ENCODE peak calls at places on chromosomes 7 and 10, in six cellular contexts. One of them, this sample, is unnamed. For H3K4me1, the result is how much of the 10 kb centered on the place peaks cover.

GRCh38 chr7:114663502-114663901 is 248.9 kb downstream of the FOXP2 start:
- DNase-seq in uterus: no peak
- DNase-seq in astrocyte: peak
- DNase-seq in GM23338: peak
- DNase-seq in SJSA1: no peak
- DNase-seq in body of pancreas: no peak
- DNase-seq in this sample: no peak

GRCh38 chr7:70886547-70886946 is 245.4 kb upstream of the GALNT17 start:
- DNase-seq in SJSA1: no peak
- DNase-seq in astrocyte: no peak
- DNase-seq in uterus: no peak
- DNase-seq in GM23338: peak
- DNase-seq in body of pancreas: no peak
- DNase-seq in this sample: no peak

GRCh38 chr10:5584895-5585516 is 60.2 kb downstream of the CALML3 start:
- DNase-seq in astrocyte: peak
- DNase-seq in uterus: no peak
- DNase-seq in SJSA1: peak
- DNase-seq in body of pancreas: no peak
- DNase-seq in GM23338: no peak
- DNase-seq in this sample: peak

GRCh38 chr10:725786-726185 is 36.3 kb upstream of the DIP2C start:
- DNase-seq in GM23338: no peak
- DNase-seq in astrocyte: no peak
- DNase-seq in body of pancreas: no peak
- DNase-seq in SJSA1: no peak
- DNase-seq in uterus: no peak
- DNase-seq in this sample: no peak

GRCh38 chr10:46523119-46523880 is 33.2 kb downstream of the GPRIN2 start:
- DNase-seq in body of pancreas: no peak
- DNase-seq in astrocyte: no peak
- DNase-seq in uterus: no peak
- DNase-seq in SJSA1: peak
- DNase-seq in GM23338: no peak
- DNase-seq in this sample: no peak

GRCh38 chr7:81111358-81111757 is 192.5 kb upstream of the SEMA3C start:
- DNase-seq in GM23338: no peak
- DNase-seq in SJSA1: peak
- DNase-seq in body of pancreas: no peak
- DNase-seq in uterus: no peak
- DNase-seq in astrocyte: peak
- DNase-seq in this sample: no peak

GRCh38 chr7:65800890-65801341 is 72.0 kb upstream of the VKORC1L1 start:
- DNase-seq in uterus: no peak
- DNase-seq in body of pancreas: no peak
- DNase-seq in GM23338: no peak
- DNase-seq in astrocyte: no peak
- DNase-seq in SJSA1: no peak
- DNase-seq in this sample: no peak

GRCh38 chr7:26127411-26127810 is 24.6 kb upstream of the NFE2L3 start:
- DNase-seq in body of pancreas: no peak
- DNase-seq in GM23338: no peak
- DNase-seq in astrocyte: no peak
- DNase-seq in SJSA1: no peak
- DNase-seq in uterus: no peak
- DNase-seq in this sample: no peak

GRCh38 chr7:76352193-76352592 is 6.6 kb downstream of the YWHAG start:
- DNase-seq in uterus: no peak
- DNase-seq in body of pancreas: no peak
- DNase-seq in GM23338: no peak
- DNase-seq in SJSA1: no peak
- DNase-seq in astrocyte: no peak
- DNase-seq in this sample: no peak

GRCh38 chr7:78052112-78052511 is 253.5 kb downstream of the PHTF2 start:
- DNase-seq in SJSA1: no peak
- DNase-seq in body of pancreas: no peak
- DNase-seq in uterus: no peak
- DNase-seq in astrocyte: no peak
- DNase-seq in GM23338: peak
- DNase-seq in this sample: no peak

GRCh38 chr7:98930921-98931320 is 52.6 kb downstream of the TRRAP start:
- DNase-seq in SJSA1: no peak
- DNase-seq in uterus: no peak
- DNase-seq in body of pancreas: no peak
- DNase-seq in astrocyte: no peak
- DNase-seq in GM23338: no peak
- DNase-seq in this sample: no peak

GRCh38 chr7:85750454-85750949 is 563.6 kb upstream of the SEMA3D start:
- DNase-seq in uterus: no peak
- DNase-seq in GM23338: peak
- DNase-seq in SJSA1: no peak
- DNase-seq in body of pancreas: peak
- DNase-seq in astrocyte: peak
- DNase-seq in this sample: no peak

GRCh38 chr7:98627062-98627790 is 10.1 kb downstream of the NPTX2 start:
- DNase-seq in SJSA1: no peak
- DNase-seq in GM23338: no peak
- DNase-seq in body of pancreas: no peak
- DNase-seq in uterus: no peak
- DNase-seq in astrocyte: no peak
- DNase-seq in this sample: no peak

GRCh38 chr7:44867073-44867990 is 18.0 kb downstream of the PURB start:
- DNase-seq in body of pancreas: no peak
- DNase-seq in uterus: no peak
- DNase-seq in GM23338: no peak
- DNase-seq in SJSA1: peak
- DNase-seq in astrocyte: peak
- DNase-seq in this sample: no peak

GRCh38 chr7:80791509-80791929 is 127.3 kb downstream of the SEMA3C start:
- DNase-seq in GM23338: no peak
- DNase-seq in astrocyte: no peak
- DNase-seq in body of pancreas: no peak
- DNase-seq in uterus: no peak
- DNase-seq in SJSA1: no peak
- DNase-seq in this sample: no peak

GRCh38 chr10:1596482-1596881 is 140.8 kb downstream of the ADARB2 start:
- DNase-seq in uterus: no peak
- DNase-seq in astrocyte: no peak
- DNase-seq in body of pancreas: no peak
- DNase-seq in SJSA1: no peak
- DNase-seq in GM23338: no peak
- DNase-seq in this sample: no peak

GRCh38 chr10:119667562-119668328 is 16.6 kb downstream of the BAG3 start:
- DNase-seq in astrocyte: peak
- DNase-seq in GM23338: no peak
- DNase-seq in body of pancreas: peak
- DNase-seq in uterus: peak
- DNase-seq in SJSA1: peak
- DNase-seq in this sample: peak

GRCh38 chr10:114430688-114431413 is 26.5 kb upstream of the AFAP1L2 start:
- DNase-seq in SJSA1: no peak
- DNase-seq in GM23338: no peak
- DNase-seq in astrocyte: no peak
- DNase-seq in uterus: no peak
- DNase-seq in body of pancreas: peak
- DNase-seq in this sample: no peak

GRCh38 chr10:129853236-129853946 is 110.7 kb downstream of the EBF3 start:
- DNase-seq in astrocyte: no peak
- DNase-seq in GM23338: no peak
- DNase-seq in SJSA1: no peak
- DNase-seq in uterus: no peak
- DNase-seq in body of pancreas: no peak
- DNase-seq in this sample: no peak

GRCh38 chr10:23095966-23096813 is 811 bp downstream of the MSRB2 start:
- DNase-seq in uterus: peak
- DNase-seq in SJSA1: no peak
- DNase-seq in GM23338: peak
- DNase-seq in astrocyte: peak
- DNase-seq in body of pancreas: peak
- DNase-seq in this sample: peak

GRCh38 chr7:107506683-107507339 is 37.0 kb downstream of the GPR22 start:
- DNase-seq in uterus: no peak
- DNase-seq in GM23338: no peak
- DNase-seq in body of pancreas: peak
- DNase-seq in SJSA1: no peak
- DNase-seq in astrocyte: no peak
- DNase-seq in this sample: peak

GRCh38 chr10:6990891-6991290 is 410.8 kb upstream of the PRKCQ start:
- DNase-seq in GM23338: no peak
- DNase-seq in astrocyte: no peak
- DNase-seq in SJSA1: no peak
- DNase-seq in body of pancreas: no peak
- DNase-seq in uterus: no peak
- DNase-seq in this sample: no peak

GRCh38 chr10:119189811-119190282 is 11.2 kb upstream of the PRDX3 start:
- DNase-seq in body of pancreas: peak
- DNase-seq in astrocyte: peak
- DNase-seq in GM23338: no peak
- DNase-seq in uterus: no peak
- DNase-seq in SJSA1: peak
- DNase-seq in this sample: no peak

GRCh38 chr7:44145969-44146897 is 5.1 kb upstream of the MYL7 start:
- DNase-seq in astrocyte: no peak
- DNase-seq in GM23338: peak
- DNase-seq in SJSA1: peak
- DNase-seq in body of pancreas: peak
- DNase-seq in uterus: peak
- DNase-seq in this sample: peak

GRCh38 chr7:30445770-30446169 is 32.8 kb downstream of the NOD1 start:
- DNase-seq in astrocyte: peak
- DNase-seq in SJSA1: no peak
- DNase-seq in GM23338: peak
- DNase-seq in body of pancreas: peak
- DNase-seq in uterus: peak
- DNase-seq in this sample: peak

DNA sequence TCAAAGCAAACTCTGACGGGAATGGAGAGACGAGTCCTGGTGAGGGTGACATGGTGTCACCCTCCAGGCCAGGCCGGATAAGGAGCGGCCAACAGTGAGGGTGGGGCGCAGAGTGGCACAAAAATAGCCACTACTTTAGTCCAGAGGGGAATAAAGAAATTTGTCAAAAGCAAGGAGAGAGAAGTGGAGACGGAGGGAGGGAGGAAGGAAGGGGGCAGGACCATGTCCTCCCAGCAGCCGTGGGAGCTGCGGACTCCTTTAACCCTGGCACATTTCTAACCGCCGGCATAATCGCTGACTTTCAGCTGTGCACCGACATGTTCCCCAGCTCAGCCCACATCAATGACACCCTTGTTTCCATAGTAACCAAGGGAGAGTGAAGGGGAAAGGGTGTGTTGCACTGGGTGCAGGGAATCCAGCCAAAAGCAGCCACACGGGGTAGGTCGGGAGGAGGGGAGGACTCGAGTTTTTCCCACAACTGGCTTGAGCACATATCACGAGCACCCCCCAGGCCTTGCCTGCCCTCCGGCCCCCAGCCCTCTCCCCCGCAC is 29.8 kb downstream of the TRIM8 start:
- DNase-seq in SJSA1: peak
- DNase-seq in astrocyte: peak
- DNase-seq in uterus: peak
- DNase-seq in GM23338: peak
- DNase-seq in body of pancreas: peak
- DNase-seq in this sample: peak
- H3K4me1 ChIP-seq in SJSA1: half or more
- H3K4me1 ChIP-seq in astrocyte: under half
- H3K4me1 ChIP-seq in uterus: under half
- H3K4me1 ChIP-seq in GM23338: half or more
- H3K4me1 ChIP-seq in body of pancreas: half or more
- H3K4me1 ChIP-seq in this sample: under half

GRCh38 chr10:124089859-124090258 is 3.5 kb downstream of the CHST15 start:
- DNase-seq in GM23338: no peak
- DNase-seq in uterus: no peak
- DNase-seq in body of pancreas: no peak
- DNase-seq in SJSA1: no peak
- DNase-seq in astrocyte: no peak
- DNase-seq in this sample: no peak
- H3K4me1 ChIP-seq in GM23338: under half
- H3K4me1 ChIP-seq in uterus: under half
- H3K4me1 ChIP-seq in body of pancreas: under half
- H3K4me1 ChIP-seq in SJSA1: under half
- H3K4me1 ChIP-seq in astrocyte: under half
- H3K4me1 ChIP-seq in this sample: under half

GRCh38 chr7:131020759-131021219 is 286.8 kb upstream of the KLF14 start:
- DNase-seq in body of pancreas: no peak
- DNase-seq in uterus: no peak
- DNase-seq in astrocyte: no peak
- DNase-seq in GM23338: no peak
- DNase-seq in SJSA1: no peak
- DNase-seq in this sample: no peak

GRCh38 chr7:131019351-131019750 is 285.3 kb upstream of the KLF14 start:
- DNase-seq in body of pancreas: no peak
- DNase-seq in uterus: no peak
- DNase-seq in SJSA1: no peak
- DNase-seq in astrocyte: no peak
- DNase-seq in GM23338: no peak
- DNase-seq in this sample: no peak

GRCh38 chr7:131026297-131027003 is 292.4 kb upstream of the KLF14 start:
- DNase-seq in GM23338: no peak
- DNase-seq in uterus: no peak
- DNase-seq in body of pancreas: no peak
- DNase-seq in SJSA1: no peak
- DNase-seq in astrocyte: peak
- DNase-seq in this sample: no peak

GRCh38 chr7:131021460-131021859 is 287.5 kb upstream of the KLF14 start:
- DNase-seq in astrocyte: no peak
- DNase-seq in uterus: no peak
- DNase-seq in SJSA1: no peak
- DNase-seq in body of pancreas: no peak
- DNase-seq in GM23338: no peak
- DNase-seq in this sample: no peak

GRCh38 chr7:131021902-131022301 is 287.9 kb upstream of the KLF14 start:
- DNase-seq in GM23338: no peak
- DNase-seq in astrocyte: no peak
- DNase-seq in SJSA1: no peak
- DNase-seq in uterus: no peak
- DNase-seq in body of pancreas: no peak
- DNase-seq in this sample: no peak
- H3K4me1 ChIP-seq in GM23338: under half
- H3K4me1 ChIP-seq in astrocyte: under half
- H3K4me1 ChIP-seq in SJSA1: under half
- H3K4me1 ChIP-seq in uterus: under half
- H3K4me1 ChIP-seq in body of pancreas: under half
- H3K4me1 ChIP-seq in this sample: under half

GRCh38 chr10:52853704-52854103 is 81.1 kb upstream of the MBL2 start:
- DNase-seq in SJSA1: no peak
- DNase-seq in body of pancreas: no peak
- DNase-seq in GM23338: no peak
- DNase-seq in astrocyte: no peak
- DNase-seq in uterus: no peak
- DNase-seq in this sample: no peak

GRCh38 chr10:52864459-52865106 is 92.0 kb upstream of the MBL2 start:
- DNase-seq in GM23338: peak
- DNase-seq in body of pancreas: peak
- DNase-seq in SJSA1: peak
- DNase-seq in astrocyte: peak
- DNase-seq in uterus: no peak
- DNase-seq in this sample: no peak

GRCh38 chr10:52855546-52856325 is 83.2 kb upstream of the MBL2 start:
- DNase-seq in SJSA1: no peak
- DNase-seq in body of pancreas: no peak
- DNase-seq in astrocyte: no peak
- DNase-seq in uterus: no peak
- DNase-seq in GM23338: no peak
- DNase-seq in this sample: no peak

GRCh38 chr10:52858722-52859121 is 86.1 kb upstream of the MBL2 start:
- DNase-seq in body of pancreas: no peak
- DNase-seq in SJSA1: no peak
- DNase-seq in uterus: no peak
- DNase-seq in astrocyte: no peak
- DNase-seq in GM23338: no peak
- DNase-seq in this sample: no peak
- H3K4me1 ChIP-seq in body of pancreas: under half
- H3K4me1 ChIP-seq in SJSA1: under half
- H3K4me1 ChIP-seq in uterus: under half
- H3K4me1 ChIP-seq in astrocyte: under half
- H3K4me1 ChIP-seq in GM23338: under half
- H3K4me1 ChIP-seq in this sample: under half